ENCODE peak calls at places on chromosome 16, in four cellular contexts. One of them, this sample, is unnamed.

GRCh38 chr16:75264999-75265910 is 13.8 kb upstream of the BCAR1 start:
- DNase-seq in WTC11: no peak
- DNase-seq in cardiac fibroblast: no peak
- DNase-seq in RWPE1: no peak
- DNase-seq in this sample: peak

GRCh38 chr16:84043486-84044107 is 1.0 kb upstream of the SLC38A8 start:
- DNase-seq in WTC11: no peak
- DNase-seq in cardiac fibroblast: no peak
- DNase-seq in RWPE1: no peak
- DNase-seq in this sample: no peak

GRCh38 chr16:80718480-80719220 is 85.7 kb downstream of the CDYL2 start:
- DNase-seq in WTC11: peak
- DNase-seq in cardiac fibroblast: peak
- DNase-seq in RWPE1: peak
- DNase-seq in this sample: no peak

GRCh38 chr16:87161822-87162676 is 155.1 kb downstream of the C16orf95 start:
- DNase-seq in RWPE1: no peak
- DNase-seq in cardiac fibroblast: no peak
- DNase-seq in WTC11: no peak
- DNase-seq in this sample: no peak

GRCh38 chr16:84791088-84791487 is 28.7 kb upstream of the CRISPLD2 start:
- DNase-seq in RWPE1: no peak
- DNase-seq in WTC11: no peak
- DNase-seq in cardiac fibroblast: no peak
- DNase-seq in this sample: no peak

GRCh38 chr16:72203401-72203800 is 31.4 kb upstream of the PMFBP1 start:
- DNase-seq in RWPE1: peak
- DNase-seq in WTC11: no peak
- DNase-seq in cardiac fibroblast: peak
- DNase-seq in this sample: no peak

GRCh38 chr16:80447263-80447662 is 93.5 kb upstream of the DYNLRB2 start:
- DNase-seq in cardiac fibroblast: no peak
- DNase-seq in WTC11: no peak
- DNase-seq in RWPE1: no peak
- DNase-seq in this sample: no peak

GRCh38 chr16:8962393-8963009 is 1.2 kb downstream of the USP7 start:
- DNase-seq in RWPE1: peak
- DNase-seq in WTC11: no peak
- DNase-seq in cardiac fibroblast: no peak
- DNase-seq in this sample: peak

GRCh38 chr16:15798671-15799070 is 58.2 kb downstream of the MYH11 start:
- DNase-seq in cardiac fibroblast: no peak
- DNase-seq in WTC11: no peak
- DNase-seq in RWPE1: no peak
- DNase-seq in this sample: no peak

GRCh38 chr16:27373312-27373711 is 28.7 kb upstream of the IL21R start:
- DNase-seq in WTC11: no peak
- DNase-seq in cardiac fibroblast: no peak
- DNase-seq in RWPE1: no peak
- DNase-seq in this sample: no peak

GRCh38 chr16:74700206-74701040 is at the start of gene MLKL:
- DNase-seq in WTC11: peak
- DNase-seq in cardiac fibroblast: peak
- DNase-seq in RWPE1: peak
- DNase-seq in this sample: no peak

GRCh38 chr16:2963611-2964415 is at the start of gene KREMEN2:
- DNase-seq in RWPE1: peak
- DNase-seq in WTC11: peak
- DNase-seq in cardiac fibroblast: no peak
- DNase-seq in this sample: peak
- TF ChIP-seq CTCF in RWPE1: no peak
- TF ChIP-seq CTCF in WTC11: no peak
- TF ChIP-seq CTCF in cardiac fibroblast: no peak
- TF ChIP-seq CTCF in this sample: no peak

GRCh38 chr16:10728035-10728462 is 15.6 kb upstream of the NUBP1 start:
- DNase-seq in WTC11: no peak
- DNase-seq in cardiac fibroblast: no peak
- DNase-seq in RWPE1: no peak
- DNase-seq in this sample: no peak

GRCh38 chr16:10731790-10732189 is 11.9 kb upstream of the NUBP1 start:
- DNase-seq in RWPE1: no peak
- DNase-seq in WTC11: no peak
- DNase-seq in cardiac fibroblast: no peak
- DNase-seq in this sample: no peak

GRCh38 chr16:10728488-10728887 is 15.2 kb upstream of the NUBP1 start:
- DNase-seq in WTC11: no peak
- DNase-seq in cardiac fibroblast: no peak
- DNase-seq in RWPE1: no peak
- DNase-seq in this sample: no peak

GRCh38 chr16:10729104-10729503 is 14.5 kb upstream of the NUBP1 start:
- DNase-seq in cardiac fibroblast: no peak
- DNase-seq in RWPE1: no peak
- DNase-seq in WTC11: no peak
- DNase-seq in this sample: no peak

GRCh38 chr16:10729649-10730048 is 14.0 kb upstream of the NUBP1 start:
- DNase-seq in WTC11: no peak
- DNase-seq in cardiac fibroblast: peak
- DNase-seq in RWPE1: peak
- DNase-seq in this sample: no peak
- TF ChIP-seq CTCF in WTC11: no peak
- TF ChIP-seq CTCF in cardiac fibroblast: no peak
- TF ChIP-seq CTCF in RWPE1: no peak
- TF ChIP-seq CTCF in this sample: no peak

GRCh38 chr16:2008009-2008526 is 1.6 kb downstream of the ZNF598 start:
- DNase-seq in cardiac fibroblast: peak
- DNase-seq in WTC11: no peak
- DNase-seq in RWPE1: peak
- DNase-seq in this sample: no peak

GRCh38 chr16:2007081-2007836 is 2.4 kb downstream of the ZNF598 start:
- DNase-seq in RWPE1: no peak
- DNase-seq in cardiac fibroblast: no peak
- DNase-seq in WTC11: no peak
- DNase-seq in this sample: no peak

GRCh38 chr16:2009302-2009711 is 314 bp downstream of the ZNF598 start:
- DNase-seq in RWPE1: no peak
- DNase-seq in cardiac fibroblast: no peak
- DNase-seq in WTC11: no peak
- DNase-seq in this sample: no peak

GRCh38 chr16:2008631-2009301 is 855 bp downstream of the ZNF598 start:
- DNase-seq in RWPE1: no peak
- DNase-seq in cardiac fibroblast: peak
- DNase-seq in WTC11: no peak
- DNase-seq in this sample: no peak

DNA sequence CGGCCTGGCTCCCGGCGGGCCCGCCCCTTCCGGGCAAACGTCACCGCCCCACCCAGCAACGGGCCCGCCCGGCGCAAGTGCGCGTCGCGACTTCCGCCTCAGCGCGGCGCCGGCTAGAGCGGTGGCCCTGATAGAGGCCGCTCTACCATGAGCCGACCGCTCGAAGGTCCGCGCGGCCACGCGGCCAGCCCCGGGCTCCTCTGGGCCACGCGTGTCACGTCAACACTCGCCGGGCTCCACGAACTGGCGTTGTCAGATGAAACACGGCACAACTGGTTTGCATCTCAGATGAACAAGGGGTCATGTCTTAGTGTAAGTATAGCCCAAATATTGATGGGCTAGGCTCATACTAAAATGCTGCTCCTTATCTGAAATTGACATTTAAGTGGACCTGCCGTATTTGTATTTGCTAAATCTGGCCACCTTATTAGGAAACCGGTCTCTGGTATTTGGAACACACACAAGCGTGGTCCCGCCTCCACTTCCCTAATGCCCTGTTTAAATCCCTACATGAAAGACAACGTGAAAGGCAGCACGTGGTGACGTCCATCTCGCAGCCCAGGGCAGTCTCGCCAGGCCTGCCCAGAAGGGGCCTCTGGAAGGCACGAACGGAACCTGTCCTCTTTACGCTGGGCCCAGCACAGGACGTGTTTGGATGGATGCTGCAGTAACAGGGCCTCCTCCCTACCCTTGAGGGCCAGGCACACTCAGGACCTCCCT is at the start of gene ZNF598:
- DNase-seq in RWPE1: peak
- DNase-seq in WTC11: peak
- DNase-seq in cardiac fibroblast: peak
- DNase-seq in this sample: peak
- TF ChIP-seq CTCF in RWPE1: no peak
- TF ChIP-seq CTCF in WTC11: no peak
- TF ChIP-seq CTCF in cardiac fibroblast: no peak
- TF ChIP-seq CTCF in this sample: no peak

GRCh38 chr16:20042848-20043247 is 30.8 kb downstream of the GPR139 start:
- DNase-seq in cardiac fibroblast: no peak
- DNase-seq in RWPE1: no peak
- DNase-seq in WTC11: no peak
- DNase-seq in this sample: no peak

GRCh38 chr16:20040011-20040410 is 33.7 kb downstream of the GPR139 start:
- DNase-seq in RWPE1: no peak
- DNase-seq in cardiac fibroblast: no peak
- DNase-seq in WTC11: no peak
- DNase-seq in this sample: no peak

GRCh38 chr16:20041924-20042596 is 31.6 kb downstream of the GPR139 start:
- DNase-seq in RWPE1: no peak
- DNase-seq in cardiac fibroblast: no peak
- DNase-seq in WTC11: no peak
- DNase-seq in this sample: no peak
- TF ChIP-seq CTCF in RWPE1: no peak
- TF ChIP-seq CTCF in cardiac fibroblast: no peak
- TF ChIP-seq CTCF in WTC11: no peak
- TF ChIP-seq CTCF in this sample: no peak

GRCh38 chr16:57626420-57627170 is 1.8 kb upstream of the ADGRG1 start:
- DNase-seq in WTC11: no peak
- DNase-seq in RWPE1: no peak
- DNase-seq in cardiac fibroblast: no peak
- DNase-seq in this sample: no peak

GRCh38 chr16:57628782-57629181 is 352 bp downstream of the ADGRG1 start:
- DNase-seq in cardiac fibroblast: no peak
- DNase-seq in WTC11: no peak
- DNase-seq in RWPE1: no peak
- DNase-seq in this sample: no peak

GRCh38 chr16:57628008-57628781 is at the start of gene ADGRG1:
- DNase-seq in cardiac fibroblast: peak
- DNase-seq in WTC11: peak
- DNase-seq in RWPE1: peak
- DNase-seq in this sample: peak

GRCh38 chr16:57624806-57625500 is 3.5 kb upstream of the ADGRG1 start:
- DNase-seq in RWPE1: no peak
- DNase-seq in WTC11: no peak
- DNase-seq in cardiac fibroblast: no peak
- DNase-seq in this sample: no peak

GRCh38 chr16:57627184-57627871 is 1.1 kb upstream of the ADGRG1 start:
- DNase-seq in cardiac fibroblast: peak
- DNase-seq in RWPE1: no peak
- DNase-seq in WTC11: peak
- DNase-seq in this sample: peak
- TF ChIP-seq CTCF in cardiac fibroblast: peak
- TF ChIP-seq CTCF in RWPE1: no peak
- TF ChIP-seq CTCF in WTC11: no peak
- TF ChIP-seq CTCF in this sample: peak

DNA sequence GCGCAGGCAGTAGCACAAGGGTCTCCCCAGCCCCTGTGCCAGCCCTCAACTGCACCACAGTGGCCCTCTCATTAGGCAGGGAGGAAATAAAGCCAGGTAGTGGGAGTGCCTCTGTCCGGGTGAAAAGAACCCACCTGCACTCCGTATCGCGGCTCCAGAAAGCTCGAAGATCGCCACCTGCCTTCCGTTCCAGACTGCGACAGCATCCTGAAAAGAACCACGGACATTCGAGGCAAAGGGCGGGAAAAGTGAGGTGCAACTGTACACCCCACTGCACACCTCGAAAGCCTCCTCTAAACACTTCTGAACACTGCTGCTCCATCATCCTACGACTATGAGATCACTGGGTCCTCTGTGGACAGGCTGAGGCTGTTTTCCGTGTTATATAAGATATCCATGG is 28.7 kb downstream of the IFT140 start:
- DNase-seq in WTC11: no peak
- DNase-seq in RWPE1: no peak
- DNase-seq in cardiac fibroblast: no peak
- DNase-seq in this sample: no peak
- TF ChIP-seq CTCF in WTC11: no peak
- TF ChIP-seq CTCF in RWPE1: no peak
- TF ChIP-seq CTCF in cardiac fibroblast: no peak
- TF ChIP-seq CTCF in this sample: no peak

GRCh38 chr16:89672177-89672941 is 14.1 kb upstream of the CDK10 start:
- DNase-seq in cardiac fibroblast: no peak
- DNase-seq in RWPE1: no peak
- DNase-seq in WTC11: no peak
- DNase-seq in this sample: no peak

DNA sequence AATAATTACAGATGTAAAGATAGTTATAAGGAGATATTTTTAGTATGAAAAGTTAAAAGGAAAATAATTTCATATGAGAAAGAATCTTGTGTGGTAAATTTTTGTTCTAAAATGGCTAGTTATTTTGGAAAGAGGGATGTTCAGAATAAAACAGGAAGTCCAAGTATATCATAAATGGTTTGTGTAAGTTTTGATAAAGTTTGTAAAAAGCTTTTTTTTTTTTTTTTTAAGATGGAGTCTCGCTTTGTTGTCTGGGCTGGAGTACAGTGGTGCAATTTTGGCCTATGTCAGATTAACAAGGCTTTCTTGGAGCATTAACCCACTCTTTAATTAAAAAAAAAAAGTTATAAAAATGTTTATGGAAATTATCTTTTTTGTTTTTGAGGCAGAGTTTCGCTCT is 8.2 kb upstream of the CDK10 start:
- DNase-seq in cardiac fibroblast: no peak
- DNase-seq in WTC11: no peak
- DNase-seq in RWPE1: no peak
- DNase-seq in this sample: no peak
- TF ChIP-seq CTCF in cardiac fibroblast: no peak
- TF ChIP-seq CTCF in WTC11: no peak
- TF ChIP-seq CTCF in RWPE1: no peak
- TF ChIP-seq CTCF in this sample: no peak

GRCh38 chr16:69709456-69710084 is 16.8 kb downstream of the NQO1 start:
- DNase-seq in cardiac fibroblast: peak
- DNase-seq in WTC11: no peak
- DNase-seq in RWPE1: peak
- DNase-seq in this sample: no peak

GRCh38 chr16:69707920-69708683 is 18.3 kb downstream of the NQO1 start:
- DNase-seq in RWPE1: no peak
- DNase-seq in cardiac fibroblast: no peak
- DNase-seq in WTC11: no peak
- DNase-seq in this sample: no peak

GRCh38 chr16:69711115-69711740 is 15.1 kb downstream of the NQO1 start:
- DNase-seq in cardiac fibroblast: peak
- DNase-seq in WTC11: no peak
- DNase-seq in RWPE1: peak
- DNase-seq in this sample: no peak

GRCh38 chr16:69712914-69713581 is 13.3 kb downstream of the NQO1 start:
- DNase-seq in RWPE1: no peak
- DNase-seq in WTC11: no peak
- DNase-seq in cardiac fibroblast: no peak
- DNase-seq in this sample: no peak

GRCh38 chr16:69712277-69712676 is 14.1 kb downstream of the NQO1 start:
- DNase-seq in RWPE1: no peak
- DNase-seq in WTC11: no peak
- DNase-seq in cardiac fibroblast: no peak
- DNase-seq in this sample: no peak
- TF ChIP-seq CTCF in RWPE1: no peak
- TF ChIP-seq CTCF in WTC11: no peak
- TF ChIP-seq CTCF in cardiac fibroblast: no peak
- TF ChIP-seq CTCF in this sample: no peak